ENCODE peak calls at places on chromosomes 3 and 15, in five cellular contexts. H, T, F, C and O are unnamed samples.

GRCh38 chr15:25812073-25812472 is 51.1 kb downstream of the ATP10A start:
- DNase-seq in H (no peak), T (no peak), F (no peak), C (no peak), O (no peak)

GRCh38 chr15:77599899-77600298 is 32.8 kb downstream of the LINGO1 start:
- DNase-seq in H (no peak), T (peak), F (peak), C (no peak), O (peak)

GRCh38 chr15:89785064-89785770 is 9.1 kb downstream of the MESP2 start:
- DNase-seq in H (no peak), T (no peak), F (peak), C (no peak), O (no peak)

GRCh38 chr3:141241248-141242034 is 9.8 kb downstream of the PXYLP1 start:
- DNase-seq in H (peak), T (no peak), F (no peak), C (peak), O (peak)

GRCh38 chr3:42652611-42653302 is 740 bp upstream of the ZBTB47 start:
- DNase-seq in H (peak), T (peak), F (peak), C (peak), O (peak)

GRCh38 chr3:135982404-135982761 is 16.9 kb downstream of the PPP2R3A start:
- DNase-seq in H (peak), T (no peak), F (no peak), C (no peak), O (peak)

GRCh38 chr3:119600732-119601131 is 3.0 kb downstream of the PLA1A start:
- DNase-seq in H (no peak), T (no peak), F (no peak), C (no peak), O (peak)

GRCh38 chr3:54665201-54665600 is 262.7 kb downstream of the LRTM1 start:
- DNase-seq in H (no peak), T (no peak), F (no peak), C (no peak), O (no peak)

GRCh38 chr15:100096700-100097099 is 245.1 kb downstream of the ADAMTS17 start:
- DNase-seq in H (no peak), T (no peak), F (no peak), C (no peak), O (no peak)

GRCh38 chr15:83379574-83379973 is 67.6 kb upstream of the SH3GL3 start:
- DNase-seq in H (no peak), T (no peak), F (peak), C (no peak), O (peak)

DNA sequence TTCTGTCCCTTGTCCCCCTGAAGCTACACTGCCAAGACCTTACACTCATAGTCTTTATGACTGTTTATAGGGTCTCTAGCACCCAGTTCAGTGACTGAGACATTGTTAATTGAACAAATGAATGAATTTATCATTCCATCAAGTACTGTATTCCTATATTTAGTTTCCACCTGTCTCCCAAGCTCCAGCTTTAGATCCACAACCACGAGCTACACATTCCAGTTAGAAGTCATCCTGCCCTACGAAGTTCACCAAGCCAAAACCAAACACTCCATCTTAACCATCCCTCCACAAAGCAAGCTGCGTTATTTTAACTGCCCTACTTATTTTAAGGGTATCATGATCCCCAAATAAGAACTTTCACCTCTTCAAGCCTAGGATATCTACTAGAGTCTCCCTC is 31.3 kb downstream of the TNIK start:
- DNase-seq in H (no peak), T (no peak), F (no peak), C (no peak), O (no peak)
- H3K4me2 ChIP-seq in H (no peak), T (no peak), F (no peak), C (no peak), O (no peak)

DNA sequence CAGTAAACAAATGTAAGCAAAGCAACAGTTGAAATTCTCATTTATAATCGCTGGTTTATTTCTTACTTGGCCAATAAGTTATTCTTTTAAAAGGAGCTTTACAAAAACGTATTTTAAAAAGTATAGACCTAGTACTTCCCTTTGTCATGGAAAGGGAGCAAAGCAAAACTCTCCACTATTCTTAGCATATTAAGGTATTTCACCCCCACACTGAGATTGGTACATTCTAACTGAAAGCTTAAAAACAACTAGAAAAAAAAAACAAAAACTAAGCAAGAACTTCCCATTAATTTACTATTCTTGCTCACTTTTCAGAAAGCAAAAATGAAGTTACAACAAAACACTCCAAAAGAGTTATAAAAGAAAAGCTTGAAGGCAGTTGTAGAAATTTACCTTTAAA is 1.4 kb downstream of the ATG3 start:
- DNase-seq in H (no peak), T (no peak), F (no peak), C (peak), O (peak)
- H3K4me2 ChIP-seq in H (peak), T (peak), F (peak), C (peak), O (peak)

GRCh38 chr3:14406762-14407161 is 4.4 kb downstream of the SLC6A6 start:
- DNase-seq in H (no peak), T (no peak), F (no peak), C (no peak), O (no peak)
- H3K4me2 ChIP-seq in H (no peak), T (no peak), F (peak), C (no peak), O (no peak)

DNA sequence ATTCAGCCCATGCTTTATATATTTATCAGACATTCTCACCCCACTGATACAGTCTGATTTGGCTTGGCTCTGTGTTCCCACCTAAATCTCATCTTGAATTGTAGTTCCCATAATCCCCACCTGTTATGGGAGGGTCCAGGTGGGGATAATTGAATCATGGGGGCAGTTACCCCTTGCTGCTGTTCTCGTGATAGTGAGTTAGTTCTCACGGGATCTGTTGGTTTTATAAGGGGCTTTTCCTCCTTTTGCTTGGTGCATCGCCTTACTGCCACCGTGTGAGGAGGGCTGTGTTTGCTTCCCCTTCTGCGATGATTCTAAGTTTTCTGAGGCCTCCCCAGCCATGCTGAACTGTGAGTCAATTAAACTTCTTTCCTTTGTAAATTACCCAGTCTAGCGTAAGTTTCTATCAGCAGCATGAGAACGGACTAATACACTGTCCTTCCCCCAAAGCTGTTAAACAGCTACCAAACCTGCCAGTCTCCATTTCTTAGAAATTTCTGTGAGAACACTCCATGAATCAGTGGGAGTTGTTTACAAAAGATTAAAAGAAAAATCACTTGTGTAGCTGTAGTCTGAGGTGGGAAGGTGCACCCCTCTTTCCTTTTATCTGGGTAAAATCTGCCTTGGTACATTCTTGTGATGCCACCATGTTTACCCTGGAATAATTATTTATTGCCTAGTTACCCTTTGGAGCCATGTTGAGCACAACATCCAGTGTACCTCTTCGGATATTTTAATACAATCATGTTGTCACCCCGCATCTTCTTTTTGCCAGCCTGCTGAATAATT is 160.5 kb downstream of the THSD4 start:
- DNase-seq in H (peak), T (no peak), F (no peak), C (no peak), O (no peak)
- H3K4me2 ChIP-seq in H (peak), T (peak), F (peak), C (no peak), O (peak)

GRCh38 chr3:195269375-195270078 is 1.4 kb downstream of the XXYLT1 start:
- DNase-seq in H (no peak), T (no peak), F (no peak), C (no peak), O (no peak)

GRCh38 chr3:195270350-195271115 is 426 bp downstream of the XXYLT1 start:
- DNase-seq in H (peak), T (peak), F (peak), C (peak), O (peak)

GRCh38 chr3:195267096-195267495 is 3.9 kb downstream of the XXYLT1 start:
- DNase-seq in H (no peak), T (no peak), F (no peak), C (no peak), O (no peak)

GRCh38 chr3:195270079-195270349 is 945 bp downstream of the XXYLT1 start:
- DNase-seq in H (no peak), T (no peak), F (no peak), C (no peak), O (no peak)

DNA sequence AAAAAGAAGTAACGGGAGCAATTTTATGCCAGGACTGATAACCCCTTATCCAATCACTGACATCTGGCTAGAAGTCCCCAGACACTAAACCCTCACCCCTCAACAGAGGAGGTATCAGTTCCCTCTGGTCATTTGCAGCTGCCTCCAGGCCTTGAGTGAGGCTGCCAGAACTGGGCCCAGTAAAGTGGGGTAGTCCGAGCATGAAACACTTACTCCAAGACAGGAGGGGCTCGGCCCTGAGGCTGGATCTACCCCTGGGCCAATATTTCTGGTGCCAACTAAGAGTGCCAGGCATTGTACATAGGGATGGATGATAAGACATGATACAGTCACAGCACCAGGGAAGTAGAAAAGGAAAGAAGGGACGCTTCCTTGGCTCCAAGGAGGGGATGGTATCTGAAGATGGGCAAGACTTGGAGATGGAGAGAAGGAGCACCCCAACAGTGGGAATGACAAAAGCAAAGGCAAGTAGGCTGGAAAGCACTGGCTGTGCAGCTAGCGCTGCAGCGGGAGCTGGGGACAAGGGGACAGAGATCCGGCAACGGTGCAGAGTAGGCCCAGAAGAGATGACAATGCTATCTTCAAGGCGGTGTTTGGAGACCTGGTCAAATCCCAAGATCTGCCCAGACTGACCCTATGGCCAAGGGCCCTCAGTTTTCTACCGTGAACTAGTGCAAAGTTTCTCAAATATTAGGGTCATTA is 2.2 kb downstream of the XXYLT1 start:
- DNase-seq in H (no peak), T (no peak), F (no peak), C (no peak), O (no peak)
- H3K4me2 ChIP-seq in H (no peak), T (peak), F (peak), C (peak), O (no peak)

GRCh38 chr3:53046171-53047170 is 598 bp upstream of the SFMBT1 start:
- DNase-seq in H (no peak), T (peak), F (peak), C (peak), O (peak)

GRCh38 chr3:53044371-53045106 is 1.3 kb downstream of the SFMBT1 start:
- DNase-seq in H (peak), T (peak), F (peak), C (peak), O (peak)

GRCh38 chr3:53045107-53045783 is 628 bp downstream of the SFMBT1 start:
- DNase-seq in H (no peak), T (no peak), F (peak), C (peak), O (peak)

GRCh38 chr3:53043738-53044137 is 2.1 kb downstream of the SFMBT1 start:
- DNase-seq in H (no peak), T (no peak), F (no peak), C (no peak), O (no peak)

DNA sequence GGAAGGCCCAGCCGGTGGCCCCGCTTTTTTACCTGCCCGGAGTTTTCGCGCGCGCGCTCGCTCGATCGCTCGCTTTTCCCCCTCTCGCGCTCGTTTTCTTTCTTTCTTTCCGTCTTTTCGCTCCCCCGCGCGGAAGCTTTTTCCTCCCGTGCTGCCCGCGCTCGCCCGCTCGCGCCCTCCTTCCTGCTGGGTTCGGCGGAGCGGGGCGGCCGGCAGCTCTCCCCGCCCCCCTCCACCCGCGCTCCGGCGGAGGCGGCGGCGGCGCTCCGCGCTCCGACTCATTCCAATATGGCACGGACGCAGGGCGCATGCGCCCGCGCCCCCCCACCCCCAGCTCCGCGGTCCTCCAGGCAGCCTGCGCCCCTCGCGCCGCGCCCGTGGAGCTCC is at the start of gene SFMBT1:
- DNase-seq in H (no peak), T (peak), F (peak), C (peak), O (peak)
- H3K4me2 ChIP-seq in H (peak), T (peak), F (peak), C (peak), O (peak)

GRCh38 chr3:4351164-4351855 is 48.1 kb downstream of the SETMAR start:
- DNase-seq in H (peak), T (peak), F (no peak), C (peak), O (peak)
- H3K4me2 ChIP-seq in H (peak), T (peak), F (peak), C (no peak), O (peak)

GRCh38 chr15:39736646-39737550 is 45.7 kb downstream of the FSIP1 start:
- DNase-seq in H (no peak), T (no peak), F (no peak), C (no peak), O (no peak)
- H3K4me2 ChIP-seq in H (no peak), T (no peak), F (no peak), C (no peak), O (no peak)